ENCODE peak calls at places on chromosomes 5 and 9, in ten cellular contexts. N is AG04450; H is kidney tubule cell; I is HEK293T; Z is central memory CD8-positive, alpha-beta T cell; G is stimulated activated CD4-positive, alpha-beta T cell treated with anti-CD3 and anti-CD28 coated beads, Interleukin-15, amount 100 ng/mL, for 1 hour; J is AG09309; P is MM.1S; C is A172; K is lung. O is an unnamed sample.

GRCh38 chr5:143106175-143106574 is 297.3 kb downstream of the NR3C1 start:
- DNase-seq in I (peak), Z (no peak), K (no peak), C (peak), P (no peak), N (no peak), H (peak), J (peak), G (no peak), O (no peak)

GRCh38 chr9:131853434-131853833 is 113.6 kb upstream of the RAPGEF1 start:
- DNase-seq in Z (no peak), J (no peak), P (no peak), I (no peak), N (no peak), H (no peak), K (no peak), C (no peak), G (no peak), O (no peak)

GRCh38 chr5:133390416-133391155 is 221.8 kb downstream of the FSTL4 start:
- DNase-seq in J (no peak), K (no peak), Z (no peak), P (no peak), H (no peak), C (no peak), I (no peak), N (no peak), G (no peak), O (no peak)

GRCh38 chr5:126263567-126264173 is 159.5 kb upstream of the GRAMD2B start:
- DNase-seq in P (no peak), C (no peak), I (no peak), Z (no peak), K (no peak), H (no peak), G (no peak), N (no peak), J (no peak), O (no peak)

GRCh38 chr5:16051246-16051645 is 128.3 kb downstream of the MARCHF11 start:
- DNase-seq in N (no peak), C (peak), Z (no peak), H (peak), J (no peak), K (no peak), P (no peak), I (no peak), G (no peak), O (no peak)

GRCh38 chr5:150612905-150613670 is 27.4 kb upstream of the SYNPO start:
- DNase-seq in I (no peak), J (no peak), C (no peak), N (no peak), G (no peak), K (no peak), Z (no peak), P (no peak), H (no peak), O (no peak)

GRCh38 chr9:136943291-136944093 is 1.0 kb downstream of the FBXW5 start:
- DNase-seq in N (no peak), K (no peak), Z (no peak), J (no peak), I (peak), G (no peak), C (peak), P (peak), H (peak), O (no peak)

GRCh38 chr5:16727937-16728336 is 111.1 kb upstream of the RETREG1 start:
- DNase-seq in P (no peak), Z (no peak), C (no peak), J (no peak), I (no peak), K (no peak), N (no peak), H (peak), G (no peak), O (no peak)

GRCh38 chr5:35828092-35828598 is 28.5 kb upstream of the IL7R start:
- DNase-seq in C (no peak), H (no peak), K (no peak), J (no peak), G (no peak), N (no peak), Z (no peak), P (no peak), I (no peak), O (no peak)

GRCh38 chr5:132008961-132009680 is 2.3 kb downstream of the ACSL6 start:
- DNase-seq in K (no peak), G (no peak), N (no peak), Z (no peak), H (peak), I (no peak), C (no peak), P (no peak), J (no peak), O (no peak)

O was measured in stimulated activated CD8-positive, alpha-beta memory T cell treated with anti-CD3 and anti-CD28 coated beads, Interleukin-12 subunit alpha, Interleukin-12 subunit beta, amount 100 ng/mL, for 4 hours.